ENCODE peak calls at places on chromosome 19, in four cellular contexts. One of them, this sample, is unnamed.

GRCh38 chr19:56538761-56539263 is at the start of gene ZFP28:
- DNase-seq in MM.1S: no peak
- DNase-seq in left lung: peak; percentile 87
- DNase-seq in fibroblast of pulmonary artery: no peak
- DNase-seq in this sample: no peak

GRCh38 chr19:10182847-10183246 is 11.9 kb downstream of the DNMT1 start:
- DNase-seq in MM.1S: no peak
- DNase-seq in fibroblast of pulmonary artery: no peak
- DNase-seq in left lung: no peak
- DNase-seq in this sample: no peak

GRCh38 chr19:33821871-33822270 is 25.2 kb downstream of the KCTD15 start:
- DNase-seq in fibroblast of pulmonary artery: no peak
- DNase-seq in MM.1S: no peak
- DNase-seq in left lung: no peak
- DNase-seq in this sample: no peak

GRCh38 chr19:33306191-33306590 is 3.9 kb upstream of the CEBPA start:
- DNase-seq in fibroblast of pulmonary artery: no peak
- DNase-seq in MM.1S: no peak
- DNase-seq in left lung: no peak
- DNase-seq in this sample: no peak

GRCh38 chr19:15288146-15288963 is 44.0 kb downstream of the BRD4 start:
- DNase-seq in left lung: no peak
- DNase-seq in MM.1S: peak; percentile 66
- DNase-seq in fibroblast of pulmonary artery: no peak
- DNase-seq in this sample: peak; percentile 54

GRCh38 chr19:54431255-54431838 is 16.1 kb downstream of the TTYH1 start:
- DNase-seq in left lung: no peak
- DNase-seq in MM.1S: no peak
- DNase-seq in fibroblast of pulmonary artery: peak; percentile 41
- DNase-seq in this sample: no peak

GRCh38 chr19:49128545-49129237 is 9.3 kb downstream of the PPFIA3 start:
- DNase-seq in fibroblast of pulmonary artery: no peak
- DNase-seq in left lung: no peak
- DNase-seq in MM.1S: no peak
- DNase-seq in this sample: no peak

GRCh38 chr19:49552749-49553148 is 24.9 kb downstream of the RCN3 start:
- DNase-seq in fibroblast of pulmonary artery: no peak
- DNase-seq in MM.1S: no peak
- DNase-seq in left lung: no peak
- DNase-seq in this sample: no peak

GRCh38 chr19:50383307-50383851 is 768 bp upstream of the POLD1 start:
- DNase-seq in fibroblast of pulmonary artery: no peak
- DNase-seq in MM.1S: no peak
- DNase-seq in left lung: no peak
- DNase-seq in this sample: no peak

GRCh38 chr19:48804496-48804895 is 6.3 kb downstream of the BCAT2 start:
- DNase-seq in fibroblast of pulmonary artery: no peak
- DNase-seq in MM.1S: no peak
- DNase-seq in left lung: no peak
- DNase-seq in this sample: no peak

GRCh38 chr19:53904909-53905308 is 4.2 kb upstream of the CACNG7 start:
- DNase-seq in left lung: no peak
- DNase-seq in fibroblast of pulmonary artery: no peak
- DNase-seq in MM.1S: no peak
- DNase-seq in this sample: no peak

GRCh38 chr19:29537601-29538000 is 11.8 kb downstream of the VSTM2B start:
- DNase-seq in MM.1S: no peak
- DNase-seq in left lung: peak; percentile 2
- DNase-seq in fibroblast of pulmonary artery: no peak
- DNase-seq in this sample: no peak

GRCh38 chr19:55658846-55659459 is 4.1 kb downstream of the U2AF2 start:
- DNase-seq in left lung: no peak
- DNase-seq in fibroblast of pulmonary artery: no peak
- DNase-seq in MM.1S: no peak
- DNase-seq in this sample: no peak

GRCh38 chr19:15640294-15640903 is at the start of gene CYP4F3:
- DNase-seq in fibroblast of pulmonary artery: no peak
- DNase-seq in MM.1S: no peak
- DNase-seq in left lung: peak; percentile 76
- DNase-seq in this sample: no peak

GRCh38 chr19:20661150-20661819 is at the start of gene ZNF626:
- DNase-seq in fibroblast of pulmonary artery: peak; percentile 98
- DNase-seq in MM.1S: peak; percentile 49
- DNase-seq in left lung: peak; percentile 93
- DNase-seq in this sample: peak; percentile 70

GRCh38 chr19:13300421-13301030 is 150.3 kb downstream of the IER2 start:
- DNase-seq in fibroblast of pulmonary artery: no peak
- DNase-seq in left lung: no peak
- DNase-seq in MM.1S: no peak
- DNase-seq in this sample: no peak

GRCh38 chr19:14400913-14401312 is 18.2 kb downstream of the DDX39A start:
- DNase-seq in left lung: no peak
- DNase-seq in MM.1S: no peak
- DNase-seq in fibroblast of pulmonary artery: peak; percentile 27
- DNase-seq in this sample: peak; percentile 70

GRCh38 chr19:49512970-49513745 is 697 bp downstream of the FCGRT start:
- DNase-seq in MM.1S: no peak
- DNase-seq in left lung: peak; percentile 64
- DNase-seq in fibroblast of pulmonary artery: peak; percentile 34
- DNase-seq in this sample: no peak

GRCh38 chr19:50417138-50417849 is 1.4 kb upstream of the SPIB start:
- DNase-seq in left lung: no peak
- DNase-seq in MM.1S: no peak
- DNase-seq in fibroblast of pulmonary artery: no peak
- DNase-seq in this sample: peak; percentile 26

GRCh38 chr19:55091955-55092354 is 16.3 kb downstream of the EPS8L1 start:
- DNase-seq in fibroblast of pulmonary artery: no peak
- DNase-seq in left lung: no peak
- DNase-seq in MM.1S: no peak
- DNase-seq in this sample: no peak

GRCh38 chr19:57888494-57889231 is at the start of gene ZNF814:
- DNase-seq in left lung: peak; percentile 79
- DNase-seq in MM.1S: no peak
- DNase-seq in fibroblast of pulmonary artery: peak; percentile 91
- DNase-seq in this sample: peak; percentile 89

GRCh38 chr19:10104665-10105221 is 1.4 kb upstream of the PPAN start:
- DNase-seq in fibroblast of pulmonary artery: no peak
- DNase-seq in left lung: no peak
- DNase-seq in MM.1S: no peak
- DNase-seq in this sample: peak; percentile 98

GRCh38 chr19:57242821-57243220 is 2.4 kb downstream of the ZNF805 start:
- DNase-seq in MM.1S: no peak
- DNase-seq in fibroblast of pulmonary artery: no peak
- DNase-seq in left lung: no peak
- DNase-seq in this sample: no peak

GRCh38 chr19:56748443-56748842 is 76.9 kb upstream of the ZNF835 start:
- DNase-seq in MM.1S: no peak
- DNase-seq in left lung: no peak
- DNase-seq in fibroblast of pulmonary artery: peak; percentile 7
- DNase-seq in this sample: no peak

GRCh38 chr19:1026189-1027019 is at the start of gene CNN2:
- DNase-seq in fibroblast of pulmonary artery: peak; percentile 81
- DNase-seq in left lung: peak; percentile 83
- DNase-seq in MM.1S: peak; percentile 82
- DNase-seq in this sample: peak; percentile 84

GRCh38 chr19:46371371-46371901 is 24.5 kb downstream of the PPP5C start:
- DNase-seq in MM.1S: no peak
- DNase-seq in left lung: peak; percentile 20
- DNase-seq in fibroblast of pulmonary artery: peak; percentile 39
- DNase-seq in this sample: no peak

GRCh38 chr19:46374526-46375475 is 27.9 kb downstream of the PPP5C start:
- DNase-seq in left lung: peak; percentile 19
- DNase-seq in MM.1S: no peak
- DNase-seq in fibroblast of pulmonary artery: no peak
- DNase-seq in this sample: no peak

GRCh38 chr19:46373573-46374359 is 26.9 kb downstream of the PPP5C start:
- DNase-seq in left lung: peak; percentile 90
- DNase-seq in fibroblast of pulmonary artery: peak; percentile 31
- DNase-seq in MM.1S: no peak
- DNase-seq in this sample: no peak

GRCh38 chr19:46369817-46370216 is 22.9 kb downstream of the PPP5C start:
- DNase-seq in fibroblast of pulmonary artery: no peak
- DNase-seq in left lung: peak; percentile 26
- DNase-seq in MM.1S: no peak
- DNase-seq in this sample: no peak

GRCh38 chr19:46372901-46373572 is 26.1 kb downstream of the PPP5C start:
- DNase-seq in left lung: peak; percentile 29
- DNase-seq in MM.1S: no peak
- DNase-seq in fibroblast of pulmonary artery: peak; percentile 66
- DNase-seq in this sample: no peak
- H3K4me3 ChIP-seq in left lung: no peak overlapping the region
- H3K4me3 ChIP-seq in MM.1S: no peak overlapping the region
- H3K4me3 ChIP-seq in fibroblast of pulmonary artery: no peak overlapping the region
- H3K4me3 ChIP-seq in this sample: no peak overlapping the region

GRCh38 chr19:6018786-6019185 is 40.8 kb upstream of the RANBP3 start:
- DNase-seq in fibroblast of pulmonary artery: no peak
- DNase-seq in left lung: peak; percentile 27
- DNase-seq in MM.1S: no peak
- DNase-seq in this sample: peak; percentile 9
- TF ChIP-seq CTCF in fibroblast of pulmonary artery: peak; percentile 24
- TF ChIP-seq CTCF in left lung: no peak
- TF ChIP-seq CTCF in MM.1S: peak; percentile 37
- TF ChIP-seq CTCF in this sample: peak; percentile 21

GRCh38 chr19:39144487-39145071 is 19.0 kb downstream of the PAK4 start:
- DNase-seq in fibroblast of pulmonary artery: peak; percentile 64
- DNase-seq in left lung: no peak
- DNase-seq in MM.1S: no peak
- DNase-seq in this sample: no peak

GRCh38 chr19:39147480-39147879 is 21.9 kb downstream of the PAK4 start:
- DNase-seq in left lung: no peak
- DNase-seq in MM.1S: no peak
- DNase-seq in fibroblast of pulmonary artery: no peak
- DNase-seq in this sample: no peak

GRCh38 chr19:39146686-39147450 is 21.3 kb downstream of the PAK4 start:
- DNase-seq in MM.1S: no peak
- DNase-seq in fibroblast of pulmonary artery: no peak
- DNase-seq in left lung: no peak
- DNase-seq in this sample: no peak

GRCh38 chr19:39145180-39145953 is 19.8 kb downstream of the PAK4 start:
- DNase-seq in left lung: no peak
- DNase-seq in fibroblast of pulmonary artery: no peak
- DNase-seq in MM.1S: no peak
- DNase-seq in this sample: no peak

DNA sequence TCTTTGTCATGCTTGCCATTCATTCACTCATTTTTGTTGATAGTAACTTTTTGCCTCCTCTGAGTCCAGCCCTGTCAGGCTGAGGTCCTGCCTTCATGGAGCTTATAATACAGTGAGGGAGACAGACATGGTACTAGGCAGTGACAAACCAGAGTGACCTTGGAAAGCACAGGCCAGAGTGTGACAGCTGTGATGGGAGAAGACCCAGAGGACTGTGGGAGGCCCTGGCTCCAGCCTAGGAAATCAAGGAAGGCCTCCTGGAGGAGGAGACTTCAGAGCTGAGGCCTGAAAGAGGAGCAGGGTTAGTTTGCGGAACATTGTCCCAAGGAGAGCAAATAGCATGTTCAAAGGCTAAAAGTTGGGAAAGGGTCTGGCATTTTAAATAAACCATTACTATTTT is 20.5 kb downstream of the PAK4 start:
- DNase-seq in fibroblast of pulmonary artery: no peak
- DNase-seq in left lung: no peak
- DNase-seq in MM.1S: no peak
- DNase-seq in this sample: no peak
- H3K4me3 ChIP-seq in fibroblast of pulmonary artery: no peak overlapping the region
- H3K4me3 ChIP-seq in left lung: no peak overlapping the region
- H3K4me3 ChIP-seq in MM.1S: no peak overlapping the region
- H3K4me3 ChIP-seq in this sample: no peak overlapping the region

DNA sequence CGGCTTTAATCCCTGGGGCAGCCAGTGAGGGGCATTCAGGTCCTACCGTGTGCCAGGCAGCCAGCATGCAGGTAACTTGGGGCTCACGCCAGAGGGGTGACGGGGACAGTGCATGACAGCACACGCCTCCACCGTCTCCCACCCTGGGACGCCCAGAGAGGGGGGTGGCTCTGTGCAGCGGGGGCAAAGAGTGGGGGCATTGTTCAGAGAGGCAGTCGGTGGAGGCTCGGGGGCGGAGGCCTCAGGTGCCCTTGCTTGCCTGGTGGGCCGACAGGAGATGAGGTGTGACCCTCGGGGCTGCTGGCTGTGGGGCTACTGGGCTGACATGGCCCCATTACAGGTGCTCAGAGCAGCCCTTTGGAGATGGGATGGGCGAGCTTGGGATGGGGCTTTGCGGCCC is 18.4 kb downstream of the PLIN4 start:
- DNase-seq in left lung: no peak
- DNase-seq in MM.1S: no peak
- DNase-seq in fibroblast of pulmonary artery: no peak
- DNase-seq in this sample: no peak
- TF ChIP-seq CTCF in left lung: no peak
- TF ChIP-seq CTCF in MM.1S: no peak
- TF ChIP-seq CTCF in fibroblast of pulmonary artery: no peak
- TF ChIP-seq CTCF in this sample: no peak

GRCh38 chr19:17026706-17027427 is at the start of gene CPAMD8:
- DNase-seq in left lung: no peak
- DNase-seq in fibroblast of pulmonary artery: no peak
- DNase-seq in MM.1S: no peak
- DNase-seq in this sample: no peak

GRCh38 chr19:17025361-17025760 is 1.2 kb downstream of the CPAMD8 start:
- DNase-seq in MM.1S: no peak
- DNase-seq in left lung: no peak
- DNase-seq in fibroblast of pulmonary artery: no peak
- DNase-seq in this sample: no peak

GRCh38 chr19:17023805-17024204 is 2.8 kb downstream of the CPAMD8 start:
- DNase-seq in left lung: no peak
- DNase-seq in MM.1S: no peak
- DNase-seq in fibroblast of pulmonary artery: no peak
- DNase-seq in this sample: no peak

GRCh38 chr19:17027428-17027816 is 812 bp upstream of the CPAMD8 start:
- DNase-seq in left lung: no peak
- DNase-seq in MM.1S: no peak
- DNase-seq in fibroblast of pulmonary artery: no peak
- DNase-seq in this sample: no peak

DNA sequence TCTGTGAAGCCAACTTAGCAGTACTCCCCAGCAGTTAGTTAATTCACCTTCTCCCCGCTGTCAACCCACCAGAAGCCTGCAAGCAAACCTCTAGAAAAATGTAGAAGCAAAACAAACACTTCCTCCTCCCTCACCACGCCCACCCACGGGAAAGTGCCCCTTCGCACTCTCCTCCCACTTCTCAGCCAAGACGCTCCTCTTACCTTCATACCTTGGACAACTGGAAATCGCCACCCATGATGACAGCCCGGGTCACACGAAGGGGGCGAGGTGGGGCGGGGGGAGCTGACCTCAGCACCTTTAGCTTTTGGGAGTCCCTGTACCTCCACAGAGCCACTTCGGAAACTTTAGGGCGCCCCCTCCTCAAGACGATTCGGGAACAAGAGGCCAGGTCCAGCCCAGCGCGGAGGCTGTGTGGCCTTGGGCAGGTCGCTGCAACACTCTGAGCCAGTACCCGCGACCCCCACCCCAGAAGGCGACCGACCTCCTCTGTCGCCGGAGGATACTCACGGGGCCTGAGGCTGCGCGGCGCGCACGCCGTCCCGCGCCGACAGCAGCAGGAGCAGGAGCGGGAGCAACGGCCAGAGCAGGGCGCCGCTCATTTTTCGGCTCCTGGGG is 460 bp downstream of the CPAMD8 start:
- DNase-seq in MM.1S: no peak
- DNase-seq in fibroblast of pulmonary artery: no peak
- DNase-seq in left lung: peak; percentile 61
- DNase-seq in this sample: no peak
- H3K4me3 ChIP-seq in MM.1S: no peak overlapping the region
- H3K4me3 ChIP-seq in fibroblast of pulmonary artery: no peak overlapping the region
- H3K4me3 ChIP-seq in left lung: peak overlapping the region; percentile 42
- H3K4me3 ChIP-seq in this sample: no peak overlapping the region